ENCODE peak calls at places on chromosomes 2 and 18, in eight cellular contexts. Y is endothelial cell, I is endothelial cell of umbilical vein, B is HT-29, O is NCI-H2081, P is esophagus muscularis mucosa, C is cardiac septum, N is NCI-H1105. E is an unnamed sample.

GRCh38 chr2:238726670-238727584 is 121.0 kb upstream of the TWIST2 start:
- DNase-seq in N (no peak), I (no peak), C (no peak), Y (no peak), P (peak; percentile 90), B (no peak), O (no peak), E (no peak)

GRCh38 chr2:188089896-188090295 is 201.8 kb upstream of the GULP1 start:
- DNase-seq in P (no peak), Y (no peak), C (no peak), N (peak; percentile 30), O (peak; percentile 37), I (peak; percentile 67), B (no peak), E (no peak)

GRCh38 chr2:232979871-232980461 is 33.1 kb downstream of the NGEF start:
- DNase-seq in P (no peak), N (no peak), Y (no peak), O (peak; percentile 12), C (peak; percentile 71), I (no peak), B (peak; percentile 56), E (no peak)

GRCh38 chr2:216424305-216424704 is 12.0 kb downstream of the SMARCAL1 start:
- DNase-seq in B (no peak), N (no peak), C (no peak), I (no peak), Y (no peak), P (no peak), O (no peak), E (no peak)

GRCh38 chr18:68426731-68427315 is 288.1 kb downstream of the TMX3 start:
- DNase-seq in B (no peak), Y (no peak), C (no peak), I (no peak), O (no peak), N (no peak), P (no peak), E (no peak)

GRCh38 chr2:190804182-190804795 is 76.3 kb upstream of the GLS start:
- DNase-seq in N (no peak), I (peak; percentile 74), O (no peak), Y (peak; percentile 13), C (no peak), P (no peak), B (peak; percentile 59), E (no peak)

GRCh38 chr2:220034356-220035121 is 407.1 kb downstream of the SLC4A3 start:
- DNase-seq in P (no peak), Y (no peak), B (no peak), O (no peak), N (no peak), I (no peak), C (no peak), E (no peak)

GRCh38 chr2:109129356-109129920 is 433 bp downstream of the SH3RF3 start:
- DNase-seq in P (no peak), B (no peak), C (peak; percentile 80), I (peak; percentile 46), O (peak; percentile 20), Y (peak; percentile 50), N (no peak), E (no peak)

GRCh38 chr2:230908094-230908594 is 16.9 kb downstream of the GPR55 start:
- DNase-seq in N (no peak), I (no peak), C (peak; percentile 60), Y (no peak), P (no peak), B (no peak), O (no peak), E (no peak)

GRCh38 chr2:219142329-219142728 is 18.3 kb downstream of the NHEJ1 start:
- DNase-seq in I (no peak), N (no peak), P (no peak), O (no peak), B (no peak), Y (no peak), C (no peak), E (no peak)

GRCh38 chr2:32783468-32783867 is 155.6 kb downstream of the TTC27 start:
- DNase-seq in P (no peak), N (no peak), C (no peak), I (peak; percentile 71), O (no peak), B (no peak), Y (no peak), E (no peak)

GRCh38 chr2:105143467-105144127 is 97.9 kb upstream of the GPR45 start:
- DNase-seq in Y (peak; percentile 22), P (peak; percentile 88), N (peak; percentile 12), I (no peak), O (peak; percentile 34), C (no peak), B (no peak), E (no peak)

GRCh38 chr18:55404811-55405654 is 183.0 kb downstream of the TCF4 start:
- DNase-seq in N (no peak), Y (no peak), P (no peak), B (no peak), O (no peak), C (no peak), I (no peak), E (no peak)

GRCh38 chr2:47499093-47499492 is 96.1 kb downstream of the MSH2 start:
- DNase-seq in B (no peak), C (no peak), Y (no peak), P (no peak), N (no peak), I (no peak), O (no peak), E (no peak)

GRCh38 chr2:15198051-15198450 is 363.1 kb downstream of the NBAS start:
- DNase-seq in O (no peak), B (peak; percentile 5), I (no peak), Y (no peak), N (no peak), P (no peak), C (no peak), E (no peak)

GRCh38 chr18:46917808-46918600 is 602 bp downstream of the KATNAL2 start:
- DNase-seq in Y (peak; percentile 10), C (no peak), N (peak; percentile 11), I (no peak), P (no peak), B (peak; percentile 1), O (peak; percentile 43), E (no peak)

GRCh38 chr2:9753276-9753600 is 90.0 kb upstream of the TAF1B start:
- DNase-seq in C (no peak), N (no peak), B (peak; percentile 56), I (peak; percentile 84), P (no peak), O (no peak), Y (no peak), E (peak; percentile 81)

GRCh38 chr2:65326276-65326675 is 98.6 kb downstream of the ACTR2 start:
- DNase-seq in O (no peak), I (no peak), N (no peak), P (peak; percentile 37), B (no peak), C (no peak), Y (no peak), E (no peak)

GRCh38 chr18:3624818-3625716 is 175.1 kb downstream of the TGIF1 start:
- DNase-seq in B (peak; percentile 97), I (peak; percentile 81), N (no peak), C (no peak), P (no peak), O (no peak), Y (no peak), E (peak; percentile 68)

GRCh38 chr18:24246143-24246542 is 107.3 kb downstream of the CABYR start:
- DNase-seq in Y (no peak), N (no peak), I (no peak), B (no peak), C (no peak), P (no peak), O (no peak), E (no peak)

GRCh38 chr2:86015006-86015405 is 90.7 kb downstream of the POLR1A start:
- DNase-seq in C (peak; percentile 19), P (no peak), Y (no peak), O (no peak), N (no peak), B (no peak), I (no peak), E (no peak)

GRCh38 chr18:79576686-79577351 is 102.8 kb upstream of the CTDP1 start:
- DNase-seq in O (peak; percentile 65), P (no peak), B (no peak), I (no peak), C (peak; percentile 86), N (peak; percentile 69), Y (no peak), E (no peak)

GRCh38 chr2:160257015-160257741 is 57.1 kb upstream of the ITGB6 start:
- DNase-seq in B (peak; percentile 91), I (no peak), O (no peak), C (no peak), Y (no peak), N (no peak), P (no peak), E (no peak)

GRCh38 chr2:179332903-179333302 is 68.3 kb upstream of the SESTD1 start:
- DNase-seq in N (no peak), O (no peak), I (peak; percentile 50), P (no peak), C (no peak), B (peak; percentile 22), Y (no peak), E (no peak)

GRCh38 chr2:48673581-48673980 is 55.9 kb downstream of the GTF2A1L start:
- DNase-seq in N (no peak), O (no peak), P (no peak), C (no peak), I (no peak), B (no peak), Y (no peak), E (no peak)

GRCh38 chr2:230870544-230871360 is 6.0 kb downstream of the ITM2C start:
- DNase-seq in B (no peak), C (no peak), I (no peak), P (no peak), Y (no peak), N (no peak), O (no peak), E (no peak)

GRCh38 chr2:219531639-219532377 is 11.8 kb downstream of the CHPF start:
- DNase-seq in B (no peak), C (no peak), N (no peak), P (no peak), I (no peak), Y (no peak), O (no peak), E (no peak)

GRCh38 chr2:97748397-97748796 is 35.0 kb downstream of the ZAP70 start:
- DNase-seq in B (peak; percentile 6), I (no peak), Y (peak; percentile 78), N (peak; percentile 19), O (peak; percentile 26), C (no peak), P (no peak), E (peak; percentile 66)

GRCh38 chr2:241994086-241994485 is 124.6 kb downstream of the RTP5 start:
- DNase-seq in O (no peak), P (no peak), Y (no peak), B (no peak), C (peak; percentile 29), I (no peak), N (no peak), E (no peak)

GRCh38 chr2:131105156-131105949 is at the start of gene PLEKHB2:
- DNase-seq in C (peak; percentile 97), I (peak; percentile 93), B (peak; percentile 90), O (peak; percentile 85), N (peak; percentile 68), Y (peak; percentile 97), P (peak; percentile 98), E (peak; percentile 81)

GRCh38 chr2:109133746-109134145 is 4.7 kb downstream of the SH3RF3 start:
- DNase-seq in O (no peak), C (no peak), I (no peak), N (no peak), Y (no peak), B (no peak), P (no peak), E (no peak)

GRCh38 chr2:239322414-239323086 is 78.3 kb downstream of the HDAC4 start:
- DNase-seq in B (no peak), Y (no peak), O (no peak), N (no peak), P (no peak), I (peak; percentile 64), C (peak; percentile 63), E (peak; percentile 13)

GRCh38 chr2:143284087-143284675 is 155.0 kb downstream of the ARHGAP15 start:
- DNase-seq in P (no peak), C (no peak), I (peak; percentile 40), B (peak; percentile 49), Y (peak; percentile 25), O (peak; percentile 36), N (no peak), E (no peak)

GRCh38 chr2:235627682-235628081 is 133.8 kb downstream of the AGAP1 start:
- DNase-seq in C (no peak), O (no peak), N (no peak), B (no peak), P (no peak), Y (no peak), I (peak; percentile 20), E (no peak)